ENCODE peak calls at places on chromosomes 16 and 17, in six cellular contexts. J is NCI-H1105, K is endothelial cell of umbilical vein, H is T-helper 2 cell, E is NCI-H69, B is fibroblast of the conjunctiva. Y is an unnamed sample.

GRCh38 chr16:4272114-4272954 is 489 bp downstream of the TFAP4 start:
- DNase-seq in J (no peak), B (no peak), E (peak), K (peak), H (no peak), Y (no peak)

GRCh38 chr16:81738831-81739496 is 40.1 kb upstream of the PLCG2 start:
- DNase-seq in J (no peak), K (no peak), E (no peak), H (no peak), B (no peak), Y (no peak)

GRCh38 chr17:79983456-79983855 is 52.2 kb downstream of the TBC1D16 start:
- DNase-seq in B (no peak), H (no peak), K (no peak), J (no peak), E (no peak), Y (no peak)

GRCh38 chr17:50184611-50185398 is 16.6 kb downstream of the COL1A1 start:
- DNase-seq in H (no peak), K (no peak), B (peak), E (no peak), J (no peak), Y (no peak)

GRCh38 chr16:56281256-56281805 is 90.0 kb downstream of the GNAO1 start:
- DNase-seq in J (peak), K (no peak), H (no peak), E (peak), B (no peak), Y (peak)

GRCh38 chr17:81061027-81061426 is 26.1 kb downstream of the BAIAP2 start:
- DNase-seq in K (no peak), H (no peak), B (no peak), E (no peak), J (no peak), Y (no peak)

GRCh38 chr17:41687828-41688640 is 651 bp upstream of the EIF1 start:
- DNase-seq in H (no peak), J (peak), K (no peak), B (no peak), E (peak), Y (peak)

GRCh38 chr16:62021295-62021694 is 14.9 kb downstream of the CDH8 start:
- DNase-seq in J (no peak), E (peak), K (no peak), B (no peak), H (no peak), Y (no peak)

Y was measured in COR-L47.